ENCODE peak calls at places on chromosome 13, in six cellular contexts. H, M, R, O, Y and Q are unnamed samples.

GRCh38 chr13:28313579-28313978 is 175.2 kb downstream of the PAN3 start:
- DNase-seq in H (no peak), M (no peak), R (no peak), O (peak), Y (peak), Q (no peak)

GRCh38 chr13:52187029-52187423 is 27.6 kb upstream of the NEK3 start:
- DNase-seq in H (no peak), M (no peak), R (no peak), O (no peak), Y (no peak), Q (no peak)

GRCh38 chr13:98214707-98215106 is 37.6 kb upstream of the RNF113B start:
- DNase-seq in H (no peak), M (peak), R (no peak), O (no peak), Y (no peak), Q (no peak)

GRCh38 chr13:27276188-27276587 is 5.6 kb downstream of the RASL11A start:
- DNase-seq in H (no peak), M (no peak), R (no peak), O (peak), Y (no peak), Q (no peak)

GRCh38 chr13:110238795-110239194 is 68.2 kb downstream of the COL4A1 start:
- DNase-seq in H (no peak), M (no peak), R (no peak), O (peak), Y (no peak), Q (no peak)

GRCh38 chr13:73656863-73657262 is 477.3 kb downstream of the KLF12 start:
- DNase-seq in H (no peak), M (no peak), R (no peak), O (no peak), Y (no peak), Q (no peak)

GRCh38 chr13:67229438-67230242 is 496 bp downstream of the PCDH9 start:
- DNase-seq in H (no peak), M (no peak), R (no peak), O (no peak), Y (peak), Q (no peak)

GRCh38 chr13:45468676-45469075 is 3.9 kb downstream of the COG3 start:
- DNase-seq in H (no peak), M (peak), R (no peak), O (no peak), Y (peak), Q (no peak)

GRCh38 chr13:67366533-67366932 is 136.4 kb upstream of the PCDH9 start:
- DNase-seq in H (no peak), M (no peak), R (no peak), O (peak), Y (no peak), Q (no peak)

GRCh38 chr13:113049521-113049941 is 56.1 kb upstream of the F7 start:
- DNase-seq in H (no peak), M (no peak), R (no peak), O (no peak), Y (no peak), Q (no peak)

GRCh38 chr13:31166591-31166990 is 4.9 kb upstream of the HSPH1 start:
- DNase-seq in H (no peak), M (no peak), R (peak), O (no peak), Y (no peak), Q (no peak)

GRCh38 chr13:26759156-26759906 is 1.3 kb downstream of the GPR12 start:
- DNase-seq in H (no peak), M (no peak), R (no peak), O (no peak), Y (peak), Q (no peak)

GRCh38 chr13:20939662-20940061 is 37.1 kb upstream of the XPO4 start:
- DNase-seq in H (no peak), M (no peak), R (no peak), O (no peak), Y (no peak), Q (no peak)

GRCh38 chr13:97191143-97191542 is 31.0 kb upstream of the MBNL2 start:
- DNase-seq in H (no peak), M (peak), R (no peak), O (no peak), Y (no peak), Q (no peak)

GRCh38 chr13:26679945-26680516 is 80.6 kb downstream of the GPR12 start:
- DNase-seq in H (no peak), M (no peak), R (no peak), O (no peak), Y (peak), Q (no peak)

GRCh38 chr13:101454767-101455166 is 2.3 kb downstream of the ITGBL1 start:
- DNase-seq in H (no peak), M (no peak), R (no peak), O (peak), Y (no peak), Q (no peak)

GRCh38 chr13:113216165-113217056 is 7.0 kb downstream of the CUL4A start:
- DNase-seq in H (no peak), M (peak), R (no peak), O (peak), Y (peak), Q (no peak)

GRCh38 chr13:29500426-29500825 is 95.1 kb downstream of the SLC7A1 start:
- DNase-seq in H (no peak), M (no peak), R (no peak), O (no peak), Y (no peak), Q (no peak)

GRCh38 chr13:79386125-79386822 is 19.8 kb downstream of the RBM26 start:
- DNase-seq in H (no peak), M (no peak), R (no peak), O (no peak), Y (no peak), Q (no peak)

GRCh38 chr13:40518481-40518882 is 148.0 kb downstream of the FOXO1 start:
- DNase-seq in H (peak), M (no peak), R (no peak), O (no peak), Y (no peak), Q (no peak)

GRCh38 chr13:32895296-32895695 is 120.9 kb upstream of the KL start:
- DNase-seq in H (no peak), M (no peak), R (no peak), O (no peak), Y (no peak), Q (no peak)

GRCh38 chr13:41352935-41353801 is 42.1 kb downstream of the NAA16 start:
- DNase-seq in H (peak), M (peak), R (peak), O (peak), Y (peak), Q (no peak)

GRCh38 chr13:35699805-35700204 is 223.3 kb upstream of the MAB21L1 start:
- DNase-seq in H (no peak), M (no peak), R (no peak), O (peak), Y (no peak), Q (peak)

GRCh38 chr13:113110048-113110851 is 4.7 kb downstream of the F7 start:
- DNase-seq in H (no peak), M (no peak), R (no peak), O (no peak), Y (peak), Q (no peak)

GRCh38 chr13:98014766-98015165 is 61.3 kb downstream of the IPO5 start:
- DNase-seq in H (no peak), M (no peak), R (peak), O (peak), Y (no peak), Q (no peak)

GRCh38 chr13:49844191-49844590 is 51.7 kb upstream of the KPNA3 start:
- DNase-seq in H (no peak), M (no peak), R (no peak), O (no peak), Y (no peak), Q (no peak)

GRCh38 chr13:57632276-57633140 is 964 bp downstream of the PCDH17 start:
- DNase-seq in H (no peak), M (no peak), R (no peak), O (peak), Y (peak), Q (peak)

GRCh38 chr13:41122838-41123237 is 9.8 kb downstream of the KBTBD6 start:
- DNase-seq in H (no peak), M (no peak), R (no peak), O (no peak), Y (no peak), Q (no peak)

GRCh38 chr13:21637296-21637695 is 33.3 kb upstream of the MICU2 start:
- DNase-seq in H (no peak), M (peak), R (no peak), O (peak), Y (peak), Q (no peak)

GRCh38 chr13:32624441-32624840 is 38.2 kb downstream of the PDS5B start:
- DNase-seq in H (no peak), M (no peak), R (no peak), O (no peak), Y (no peak), Q (no peak)

GRCh38 chr13:65932587-65933239 is 1297.4 kb downstream of the PCDH9 start:
- DNase-seq in H (no peak), M (no peak), R (no peak), O (peak), Y (no peak), Q (no peak)

GRCh38 chr13:72849571-72849970 is 67.6 kb downstream of the PIBF1 start:
- DNase-seq in H (no peak), M (no peak), R (no peak), O (peak), Y (no peak), Q (no peak)

GRCh38 chr13:41864658-41865057 is 96.3 kb downstream of the VWA8 start:
- DNase-seq in H (no peak), M (no peak), R (no peak), O (peak), Y (no peak), Q (no peak)

GRCh38 chr13:50731400-50731799 is 112.1 kb downstream of the DLEU7 start:
- DNase-seq in H (peak), M (no peak), R (no peak), O (peak), Y (no peak), Q (no peak)

GRCh38 chr13:40116008-40116407 is 460.5 kb downstream of the COG6 start:
- DNase-seq in H (peak), M (peak), R (no peak), O (peak), Y (peak), Q (no peak)

DNA sequence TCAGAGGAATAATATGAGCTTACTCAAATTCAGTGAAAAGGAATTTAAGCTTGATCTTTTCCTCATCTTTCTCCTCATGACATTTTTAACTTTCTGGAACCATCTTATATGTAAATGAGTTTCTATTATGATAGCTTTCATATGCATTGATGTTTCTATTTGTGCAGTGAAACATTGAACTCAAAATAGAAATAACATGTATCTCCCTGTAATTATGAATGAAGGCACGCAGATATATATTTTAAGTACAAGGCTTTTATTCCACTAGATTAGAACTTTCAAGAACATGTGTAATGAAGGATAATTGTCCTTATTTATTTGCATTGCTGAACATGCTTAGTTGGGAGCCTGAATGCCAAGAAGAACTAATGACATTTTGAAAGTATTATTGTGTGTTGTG is 1391.7 kb upstream of the MIR17HG start:
- DNase-seq in H (no peak), M (no peak), R (no peak), O (no peak), Y (no peak), Q (no peak)
- H3K4me3 ChIP-seq in H (no peak), M (no peak), R (no peak), O (no peak), Y (no peak), Q (no peak)

GRCh38 chr13:105848494-105848893 is 687.0 kb downstream of the EFNB2 start:
- DNase-seq in H (no peak), M (no peak), R (no peak), O (no peak), Y (no peak), Q (no peak)

GRCh38 chr13:105846923-105847322 is 688.5 kb downstream of the EFNB2 start:
- DNase-seq in H (no peak), M (no peak), R (no peak), O (no peak), Y (no peak), Q (no peak)

DNA sequence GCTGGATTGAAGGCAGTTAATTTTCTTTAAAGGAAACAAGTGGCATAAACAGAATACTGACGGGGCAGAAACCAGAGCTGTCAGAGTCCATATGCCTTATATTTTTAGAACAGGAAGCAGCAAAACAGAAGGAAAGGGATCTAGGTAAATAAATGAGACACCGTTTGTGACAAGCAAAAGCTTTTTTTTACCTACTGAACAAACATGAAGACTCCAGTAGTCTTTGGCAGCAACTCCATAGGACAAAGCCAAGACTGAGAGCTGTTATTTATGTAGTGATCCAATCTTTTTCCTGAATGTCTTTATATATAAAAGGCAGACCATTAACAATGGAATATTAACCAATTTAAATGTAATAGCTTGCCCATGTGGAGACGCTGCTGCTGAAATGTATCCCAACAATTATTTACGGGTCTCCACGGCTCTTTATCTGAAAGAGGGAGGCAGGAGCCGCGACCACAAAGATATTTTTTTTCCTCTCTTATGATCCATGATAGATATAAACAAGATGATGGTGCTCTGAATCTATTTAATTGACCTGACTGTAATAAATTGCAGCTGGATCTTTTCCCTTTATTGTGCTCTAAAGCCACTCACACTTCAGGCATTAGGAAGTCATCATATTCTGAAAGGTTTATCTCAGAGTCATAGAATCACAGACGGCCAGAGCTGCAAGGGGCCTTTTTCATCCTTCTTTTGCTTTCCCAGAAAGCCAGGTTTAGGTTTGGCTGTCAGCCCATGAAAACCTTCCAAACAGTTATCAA is 687.7 kb downstream of the EFNB2 start:
- DNase-seq in H (no peak), M (no peak), R (no peak), O (peak), Y (no peak), Q (no peak)
- H3K4me3 ChIP-seq in H (no peak), M (no peak), R (no peak), O (no peak), Y (no peak), Q (no peak)

DNA sequence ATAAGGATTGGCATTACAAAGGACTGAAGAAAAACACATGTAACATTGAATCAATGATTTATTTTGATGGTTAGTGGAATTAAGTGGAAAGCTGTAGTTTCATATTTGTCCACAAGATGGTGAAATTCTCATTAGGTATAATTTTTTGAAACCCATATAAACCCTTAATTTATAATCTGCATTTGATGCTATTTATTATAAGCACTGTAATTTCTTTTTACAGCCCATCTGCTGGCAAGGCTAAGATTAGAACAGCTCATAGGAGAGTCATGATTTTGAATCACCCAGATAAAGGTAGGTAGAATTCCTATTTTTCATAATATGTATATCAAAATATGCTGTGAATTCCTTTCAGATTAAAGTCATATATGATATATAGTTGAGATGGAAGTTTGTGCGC is 62.2 kb downstream of the DNAJC15 start:
- DNase-seq in H (no peak), M (no peak), R (no peak), O (peak), Y (peak), Q (no peak)
- H3K4me3 ChIP-seq in H (no peak), M (no peak), R (no peak), O (no peak), Y (no peak), Q (no peak)

GRCh38 chr13:107716241-107716640 is 499.1 kb downstream of the LIG4 start:
- DNase-seq in H (no peak), M (no peak), R (no peak), O (no peak), Y (no peak), Q (no peak)
- H3K4me3 ChIP-seq in H (no peak), M (no peak), R (no peak), O (no peak), Y (no peak), Q (no peak)